ENCODE peak calls at places on chromosomes 11 and 22, in six cellular contexts. One of them, this sample, is unnamed.

GRCh38 chr22:27779650-27780049 is 21.9 kb downstream of the MN1 start:
- DNase-seq in tibial nerve: no peak
- DNase-seq in HCT116: no peak
- DNase-seq in stomach: no peak
- DNase-seq in breast epithelium: no peak
- DNase-seq in ovary: no peak
- DNase-seq in this sample: no peak

GRCh38 chr11:70072471-70073187 is 5.5 kb upstream of the ANO1 start:
- DNase-seq in tibial nerve: no peak
- DNase-seq in HCT116: no peak
- DNase-seq in stomach: no peak
- DNase-seq in breast epithelium: peak
- DNase-seq in ovary: no peak
- DNase-seq in this sample: no peak

GRCh38 chr22:50678218-50678650 is 5.6 kb downstream of the SHANK3 start:
- DNase-seq in tibial nerve: no peak
- DNase-seq in HCT116: no peak
- DNase-seq in stomach: peak
- DNase-seq in breast epithelium: no peak
- DNase-seq in ovary: peak
- DNase-seq in this sample: no peak

GRCh38 chr11:17846852-17847453 is 112.4 kb downstream of the KCNC1 start:
- DNase-seq in tibial nerve: no peak
- DNase-seq in HCT116: no peak
- DNase-seq in stomach: no peak
- DNase-seq in breast epithelium: no peak
- DNase-seq in ovary: no peak
- DNase-seq in this sample: peak

GRCh38 chr22:44721206-44721605 is 19.2 kb downstream of the PRR5 start:
- DNase-seq in tibial nerve: no peak
- DNase-seq in HCT116: no peak
- DNase-seq in stomach: no peak
- DNase-seq in breast epithelium: no peak
- DNase-seq in ovary: no peak
- DNase-seq in this sample: no peak

GRCh38 chr11:116553482-116553881 is 219.3 kb downstream of the BUD13 start:
- DNase-seq in tibial nerve: no peak
- DNase-seq in HCT116: no peak
- DNase-seq in stomach: no peak
- DNase-seq in breast epithelium: no peak
- DNase-seq in ovary: no peak
- DNase-seq in this sample: no peak

GRCh38 chr11:63535734-63536133 is 874 bp upstream of the PLAAT4 start:
- DNase-seq in tibial nerve: no peak
- DNase-seq in HCT116: no peak
- DNase-seq in stomach: no peak
- DNase-seq in breast epithelium: no peak
- DNase-seq in ovary: no peak
- DNase-seq in this sample: no peak

GRCh38 chr22:44246615-44247326 is 66.0 kb downstream of the SHISAL1 start:
- DNase-seq in tibial nerve: no peak
- DNase-seq in HCT116: no peak
- DNase-seq in stomach: peak
- DNase-seq in breast epithelium: no peak
- DNase-seq in ovary: no peak
- DNase-seq in this sample: no peak

GRCh38 chr22:30212996-30213441 is 33.5 kb downstream of the LIF start:
- DNase-seq in tibial nerve: no peak
- DNase-seq in HCT116: no peak
- DNase-seq in stomach: no peak
- DNase-seq in breast epithelium: no peak
- DNase-seq in ovary: no peak
- DNase-seq in this sample: no peak

GRCh38 chr11:61482513-61482912 is 26.0 kb upstream of the LRRC10B start:
- DNase-seq in tibial nerve: no peak
- DNase-seq in HCT116: no peak
- DNase-seq in stomach: no peak
- DNase-seq in breast epithelium: no peak
- DNase-seq in ovary: no peak
- DNase-seq in this sample: no peak

GRCh38 chr11:110182886-110183285 is 89.7 kb downstream of the ZC3H12C start:
- DNase-seq in tibial nerve: no peak
- DNase-seq in HCT116: peak
- DNase-seq in stomach: no peak
- DNase-seq in breast epithelium: no peak
- DNase-seq in ovary: no peak
- DNase-seq in this sample: no peak

GRCh38 chr11:72319261-72319660 is 75.3 kb upstream of the PHOX2A start:
- DNase-seq in tibial nerve: no peak
- DNase-seq in HCT116: no peak
- DNase-seq in stomach: no peak
- DNase-seq in breast epithelium: no peak
- DNase-seq in ovary: no peak
- DNase-seq in this sample: no peak

GRCh38 chr11:124445646-124446139 is at the start of gene OR8B8:
- DNase-seq in tibial nerve: no peak
- DNase-seq in HCT116: no peak
- DNase-seq in stomach: no peak
- DNase-seq in breast epithelium: no peak
- DNase-seq in ovary: no peak
- DNase-seq in this sample: no peak

GRCh38 chr11:34002420-34002819 is 49.1 kb upstream of the CAPRIN1 start:
- DNase-seq in tibial nerve: no peak
- DNase-seq in HCT116: no peak
- DNase-seq in stomach: peak
- DNase-seq in breast epithelium: peak
- DNase-seq in ovary: no peak
- DNase-seq in this sample: no peak

GRCh38 chr11:41459602-41460405 is at the start of gene LRRC4C:
- DNase-seq in tibial nerve: no peak
- DNase-seq in HCT116: no peak
- DNase-seq in stomach: no peak
- DNase-seq in breast epithelium: no peak
- DNase-seq in ovary: no peak
- DNase-seq in this sample: no peak
- H3K27ac ChIP-seq in tibial nerve: no peak
- H3K27ac ChIP-seq in HCT116: no peak
- H3K27ac ChIP-seq in stomach: no peak
- H3K27ac ChIP-seq in breast epithelium: no peak
- H3K27ac ChIP-seq in ovary: no peak
- H3K27ac ChIP-seq in this sample: no peak

GRCh38 chr11:129896062-129896461 is 684 bp upstream of the NFRKB start:
- DNase-seq in tibial nerve: no peak
- DNase-seq in HCT116: no peak
- DNase-seq in stomach: no peak
- DNase-seq in breast epithelium: no peak
- DNase-seq in ovary: no peak
- DNase-seq in this sample: no peak

GRCh38 chr11:129894281-129895125 is 875 bp downstream of the NFRKB start:
- DNase-seq in tibial nerve: no peak
- DNase-seq in HCT116: no peak
- DNase-seq in stomach: no peak
- DNase-seq in breast epithelium: no peak
- DNase-seq in ovary: no peak
- DNase-seq in this sample: no peak

DNA sequence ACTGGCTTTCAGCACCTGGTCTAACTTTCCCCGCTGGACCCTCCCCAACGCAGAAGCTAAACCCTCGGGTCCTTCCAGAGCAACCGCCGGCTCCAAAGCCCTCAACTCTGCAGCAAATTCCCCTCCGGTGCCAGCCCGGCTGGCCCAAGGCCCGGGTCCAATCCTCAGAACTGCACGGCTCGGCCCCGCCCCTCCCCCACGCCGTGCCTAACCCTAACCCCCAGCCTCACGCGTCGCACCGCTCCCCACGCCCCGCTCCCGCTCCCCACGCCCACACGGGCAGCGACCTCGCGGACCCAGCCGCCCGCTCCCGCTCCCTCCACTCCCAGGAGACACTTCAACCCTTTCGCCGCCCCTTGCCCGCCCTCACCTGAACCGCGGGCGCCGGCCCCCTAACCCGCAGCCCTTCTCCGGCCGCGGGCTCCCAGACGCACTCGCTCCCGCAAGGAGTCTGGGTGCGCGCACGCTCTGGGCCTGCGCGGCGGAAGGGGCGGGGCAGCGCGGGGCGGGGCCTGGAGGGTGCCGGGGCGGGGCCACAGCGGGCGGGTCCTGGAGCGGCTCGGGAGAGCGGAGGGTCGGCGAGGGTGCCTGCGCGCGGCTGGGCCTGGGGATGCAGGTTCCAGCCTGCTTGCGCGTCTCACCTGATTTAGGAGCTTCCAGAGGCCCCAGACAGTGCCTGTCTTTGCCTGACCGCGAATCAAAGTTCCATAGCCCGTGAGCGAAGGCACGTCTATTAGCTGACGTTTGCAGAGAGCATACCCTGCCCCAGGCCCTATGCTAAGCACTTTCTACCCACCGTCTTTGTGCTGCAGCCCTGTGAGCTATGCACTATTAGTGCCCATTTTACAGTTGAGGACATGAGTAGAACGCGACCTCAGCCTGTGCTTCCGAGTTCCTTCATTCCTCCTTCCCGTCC is at the start of gene NFRKB:
- DNase-seq in tibial nerve: peak
- DNase-seq in HCT116: peak
- DNase-seq in stomach: peak
- DNase-seq in breast epithelium: peak
- DNase-seq in ovary: peak
- DNase-seq in this sample: peak
- TF ChIP-seq POLR2A in tibial nerve: peak
- TF ChIP-seq POLR2A in HCT116: peak
- TF ChIP-seq POLR2A in stomach: no peak
- TF ChIP-seq POLR2A in breast epithelium: peak
- TF ChIP-seq POLR2A in ovary: peak
- TF ChIP-seq POLR2A in this sample: peak

DNA sequence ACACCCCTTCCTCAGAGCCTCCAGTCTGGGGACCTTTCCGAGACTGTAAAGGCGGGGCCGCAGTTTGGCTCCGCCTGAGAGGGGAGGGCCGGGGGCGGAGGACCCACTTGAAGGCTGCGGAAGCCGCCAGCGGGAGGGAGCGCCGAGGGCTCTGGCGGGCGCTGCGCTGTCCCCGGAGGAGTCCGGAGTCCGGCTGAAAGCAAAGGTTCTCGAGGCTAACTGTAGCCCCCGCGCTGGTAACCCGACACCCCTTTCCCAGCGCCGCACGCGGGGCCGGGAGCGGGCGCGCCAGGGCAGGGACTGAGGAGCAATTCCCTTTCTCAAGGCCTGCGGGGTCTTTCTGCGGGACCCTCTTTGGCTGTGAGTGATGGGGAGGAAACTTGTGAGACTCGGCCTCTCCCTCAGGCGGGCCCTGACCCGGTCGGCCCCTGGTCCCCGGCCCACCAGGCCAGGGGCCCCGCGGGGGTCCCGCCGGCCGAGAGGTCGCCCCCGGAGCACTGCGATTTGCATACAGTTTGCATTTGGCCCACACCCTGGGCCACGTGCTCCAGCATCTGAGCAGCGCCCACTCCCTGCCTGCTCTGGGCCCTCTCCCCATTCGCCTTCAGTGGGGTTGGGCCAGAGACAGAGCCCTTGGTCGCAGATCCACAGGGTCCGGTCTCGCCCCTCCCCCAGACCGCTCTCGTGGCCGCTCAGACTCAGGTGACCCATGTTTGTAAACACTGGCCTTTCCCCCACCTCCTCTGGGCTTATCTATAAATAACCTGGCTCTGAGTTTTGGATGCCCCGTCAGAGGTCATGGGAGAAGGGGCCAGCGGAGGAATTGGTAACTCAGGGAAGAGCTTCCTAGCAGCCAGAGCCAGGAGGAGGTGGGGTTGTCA is 519 bp upstream of the ART5 start:
- DNase-seq in tibial nerve: peak
- DNase-seq in HCT116: peak
- DNase-seq in stomach: peak
- DNase-seq in breast epithelium: peak
- DNase-seq in ovary: peak
- DNase-seq in this sample: peak
- H3K4me3 ChIP-seq in tibial nerve: peak
- H3K4me3 ChIP-seq in HCT116: peak
- H3K4me3 ChIP-seq in stomach: peak
- H3K4me3 ChIP-seq in breast epithelium: peak
- H3K4me3 ChIP-seq in ovary: peak
- H3K4me3 ChIP-seq in this sample: peak

DNA sequence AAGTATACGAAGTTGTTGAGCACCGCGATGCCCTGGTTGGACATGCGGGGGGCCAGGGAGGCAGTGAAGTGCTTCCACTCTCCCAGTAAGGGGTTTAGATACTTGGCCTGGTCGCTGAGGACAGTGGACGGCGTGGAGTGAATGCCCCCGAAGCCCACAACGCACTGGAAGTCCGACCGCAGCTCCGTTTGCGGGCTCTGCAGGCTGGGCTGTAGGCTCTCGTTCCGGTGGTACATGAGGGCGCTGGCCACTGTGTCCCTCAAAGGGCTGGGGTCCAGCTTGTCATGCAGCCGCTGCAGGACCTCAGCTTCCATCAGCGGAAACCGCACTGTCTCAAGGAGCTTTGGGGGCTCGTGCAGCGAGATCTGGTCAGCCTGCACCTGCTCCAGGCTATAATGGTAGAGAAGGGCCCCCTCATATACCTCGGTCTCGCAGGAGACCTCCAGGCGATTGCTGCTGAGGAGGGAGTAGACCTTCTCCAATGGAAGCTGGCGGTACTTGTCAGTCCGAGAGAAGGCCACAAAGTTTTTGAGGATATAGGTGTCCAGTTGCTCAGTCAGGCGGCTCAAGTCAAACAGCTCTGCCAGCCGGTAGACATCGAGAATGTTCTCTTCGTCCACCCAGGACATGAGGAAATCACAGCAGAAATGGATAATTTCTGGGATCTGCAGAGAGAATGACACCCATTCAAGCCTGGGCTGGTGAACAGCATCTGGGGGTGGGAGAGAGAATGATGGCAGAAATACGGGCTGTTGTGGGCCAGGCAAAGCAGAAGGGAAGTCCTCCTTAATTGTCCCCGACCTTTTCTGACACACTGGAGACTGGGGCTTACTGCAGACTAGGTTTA is 27.5 kb upstream of the SCARF2 start:
- DNase-seq in tibial nerve: no peak
- DNase-seq in HCT116: no peak
- DNase-seq in stomach: no peak
- DNase-seq in breast epithelium: no peak
- DNase-seq in ovary: no peak
- DNase-seq in this sample: no peak
- H3K27ac ChIP-seq in tibial nerve: no peak
- H3K27ac ChIP-seq in HCT116: no peak
- H3K27ac ChIP-seq in stomach: no peak
- H3K27ac ChIP-seq in breast epithelium: no peak
- H3K27ac ChIP-seq in ovary: no peak
- H3K27ac ChIP-seq in this sample: no peak

DNA sequence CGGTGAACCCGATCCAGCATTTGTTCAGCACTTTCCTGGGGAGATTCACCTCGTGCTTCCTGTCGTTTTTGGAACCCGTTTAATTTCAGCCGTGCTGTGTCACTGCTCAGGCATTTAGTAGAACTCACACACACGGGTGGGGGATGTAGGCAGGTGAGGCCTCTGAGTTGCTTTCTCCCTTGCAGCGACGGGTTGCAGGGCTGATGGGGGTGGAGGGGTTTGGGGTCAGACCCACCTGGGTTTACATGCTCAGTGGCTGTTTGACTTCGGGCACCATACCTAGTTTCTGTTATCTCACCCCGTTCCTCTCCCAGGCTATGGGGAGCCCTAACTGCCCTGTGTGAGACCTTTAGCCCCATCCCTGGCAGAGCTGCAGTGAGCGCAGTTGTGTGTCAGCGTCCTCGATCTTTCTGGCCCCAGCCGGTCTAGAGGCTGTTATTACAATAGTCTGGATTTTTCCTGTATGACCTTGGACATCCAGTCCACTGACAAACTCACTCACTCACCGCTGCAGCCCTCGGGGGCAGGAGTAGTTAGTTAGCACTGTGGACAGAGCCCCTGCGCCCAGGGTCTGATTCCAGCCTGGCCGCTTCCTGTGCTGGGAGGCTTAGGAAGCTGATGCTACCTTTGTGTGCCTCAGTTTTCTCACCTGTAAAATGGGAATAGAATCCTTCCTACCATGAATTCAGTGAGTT is 2.6 kb downstream of the LRP5 start:
- DNase-seq in tibial nerve: no peak
- DNase-seq in HCT116: peak
- DNase-seq in stomach: no peak
- DNase-seq in breast epithelium: no peak
- DNase-seq in ovary: peak
- DNase-seq in this sample: peak
- TF ChIP-seq POLR2A in tibial nerve: no peak
- TF ChIP-seq POLR2A in HCT116: no peak
- TF ChIP-seq POLR2A in stomach: no peak
- TF ChIP-seq POLR2A in breast epithelium: no peak
- TF ChIP-seq POLR2A in ovary: no peak
- TF ChIP-seq POLR2A in this sample: no peak

This sample was measured in gastrocnemius medialis.